ENCODE peak calls at places on chromosome 17, in ten cellular contexts. F, N, D, H, M, C, R, E, V and B are unnamed samples.

GRCh38 chr17:28871056-28871579 is 16.3 kb downstream of the ERAL1 start:
- DNase-seq in H (no peak), N (no peak), E (no peak), V (no peak), C (no peak), R (no peak), D (no peak), M (no peak), F (no peak), B (no peak)

GRCh38 chr17:29225388-29225787 is 21.3 kb upstream of the CRYBA1 start:
- DNase-seq in N (no peak), M (no peak), H (no peak), C (no peak), E (peak), V (no peak), D (no peak), R (no peak), F (no peak), B (no peak)

GRCh38 chr17:82603981-82604448 is 44.2 kb downstream of the WDR45B start:
- DNase-seq in M (no peak), R (no peak), V (no peak), C (peak), D (no peak), N (peak), H (no peak), E (peak), F (no peak), B (no peak)

GRCh38 chr17:63029520-63029919 is 63.5 kb downstream of the TANC2 start:
- DNase-seq in V (no peak), R (no peak), C (peak), F (peak), D (no peak), H (peak), N (no peak), M (no peak), E (peak), B (peak)

GRCh38 chr17:66737524-66737923 is 97.4 kb upstream of the CACNG5 start:
- DNase-seq in V (peak), R (no peak), E (peak), M (peak), C (peak), H (no peak), N (no peak), F (no peak), D (peak), B (no peak)

GRCh38 chr17:71828182-71828596 is 292.6 kb upstream of the SOX9 start:
- DNase-seq in E (peak), M (peak), F (no peak), D (peak), R (no peak), H (no peak), V (peak), N (peak), C (peak), B (peak)

GRCh38 chr17:64129765-64130558 is at the start of gene ERN1:
- DNase-seq in N (peak), C (peak), M (peak), H (peak), D (peak), F (peak), E (peak), R (peak), V (peak), B (peak)

GRCh38 chr17:2798188-2798587 is 1.9 kb downstream of the RAP1GAP2 start:
- DNase-seq in F (no peak), M (no peak), D (no peak), N (no peak), C (no peak), R (no peak), V (no peak), E (no peak), H (no peak), B (no peak)

GRCh38 chr17:31627960-31628359 is 231.1 kb downstream of the COPRS start:
- DNase-seq in D (no peak), V (no peak), R (no peak), M (no peak), E (peak), H (peak), C (peak), N (no peak), F (no peak), B (peak)

GRCh38 chr17:64775701-64776570 is 113.8 kb upstream of the SMURF2 start:
- DNase-seq in E (no peak), N (no peak), F (no peak), C (no peak), D (no peak), V (no peak), H (no peak), M (no peak), R (no peak), B (no peak)

GRCh38 chr17:65022751-65023421 is 33.7 kb downstream of the GNA13 start:
- DNase-seq in E (peak), V (no peak), H (peak), D (no peak), N (no peak), F (no peak), M (no peak), R (peak), C (peak), B (peak)

GRCh38 chr17:79760197-79760906 is 17.6 kb upstream of the CBX2 start:
- DNase-seq in H (no peak), E (no peak), F (no peak), V (no peak), C (no peak), N (no peak), M (no peak), R (no peak), D (no peak), B (no peak)

GRCh38 chr17:1750628-1751027 is 8.0 kb downstream of the SERPINF2 start:
- DNase-seq in M (no peak), E (no peak), C (no peak), N (no peak), D (no peak), H (no peak), R (no peak), F (no peak), V (no peak), B (no peak)

DNA sequence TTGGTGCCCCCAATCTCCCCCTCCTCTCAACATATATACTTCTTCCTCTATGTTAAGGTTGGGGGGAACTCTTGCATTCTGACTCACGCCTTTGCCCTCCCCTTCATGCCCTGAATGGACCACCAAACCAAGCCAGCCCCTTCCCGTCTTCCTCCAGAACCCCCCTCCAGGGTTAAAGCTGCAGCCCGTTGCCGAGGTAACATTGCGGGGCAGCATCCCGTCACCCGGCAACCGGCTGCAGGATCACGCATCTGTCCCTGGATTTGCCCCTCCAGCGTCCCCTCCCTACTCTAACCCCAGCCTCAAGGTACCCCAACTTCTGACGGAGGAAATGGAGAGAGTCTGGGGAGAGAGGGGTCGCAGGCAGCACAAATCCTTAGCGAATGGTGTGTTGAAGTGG is 612 bp upstream of the NLGN2 start:
- DNase-seq in V (no peak), F (no peak), R (no peak), D (no peak), N (no peak), H (no peak), M (no peak), E (no peak), C (no peak), B (no peak)
- H3K4me2 ChIP-seq in V (no peak), F (no peak), R (no peak), D (peak), N (peak), H (no peak), M (peak), E (no peak), C (no peak), B (no peak)

DNA sequence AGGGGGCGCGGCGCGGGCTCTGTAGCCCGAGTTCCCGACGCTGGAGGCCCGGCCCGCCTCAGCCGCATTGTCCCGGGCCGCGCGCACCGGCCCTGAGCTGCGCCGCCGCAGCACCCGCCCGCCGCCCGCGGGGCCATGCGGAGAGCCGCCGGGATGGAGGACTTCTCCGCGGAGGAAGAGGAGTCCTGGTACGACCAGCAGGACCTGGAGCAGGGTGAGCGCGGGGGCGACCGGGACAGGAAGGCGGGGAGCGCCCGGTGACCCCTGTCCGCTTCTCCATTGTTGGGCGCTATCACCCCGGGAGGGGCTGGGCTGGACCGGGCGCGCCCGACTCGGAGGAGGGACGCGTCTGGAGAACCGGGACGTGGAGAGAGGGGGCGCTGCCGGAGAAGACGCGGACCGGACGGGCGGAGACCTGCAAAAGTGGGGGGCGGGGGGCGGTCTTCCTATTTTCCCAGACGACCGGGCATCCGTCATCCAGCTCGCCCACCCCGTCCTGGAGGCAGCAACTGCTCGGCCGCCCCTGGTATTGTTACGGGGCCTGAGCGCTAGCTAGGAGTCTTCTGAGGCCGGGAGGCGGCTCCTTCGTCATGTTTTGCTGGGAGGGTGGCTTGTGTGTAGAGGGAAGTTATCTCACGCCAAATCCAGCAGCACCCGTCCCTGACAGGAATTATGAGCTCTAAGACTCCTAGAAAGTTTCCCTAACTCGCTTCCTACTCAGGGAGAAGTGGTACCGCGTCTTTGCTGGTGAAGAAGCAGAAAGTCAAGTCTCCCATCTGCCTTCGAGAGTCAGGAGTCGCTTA is 678 bp downstream of the CDR2L start:
- DNase-seq in V (peak), C (peak), R (no peak), M (peak), E (peak), N (peak), D (no peak), H (peak), F (peak), B (peak)
- TF ChIP-seq CTCF in V (peak), C (peak), R (peak), M (peak), E (peak), N (peak), D (peak), H (peak), F (no peak), B (peak)

DNA sequence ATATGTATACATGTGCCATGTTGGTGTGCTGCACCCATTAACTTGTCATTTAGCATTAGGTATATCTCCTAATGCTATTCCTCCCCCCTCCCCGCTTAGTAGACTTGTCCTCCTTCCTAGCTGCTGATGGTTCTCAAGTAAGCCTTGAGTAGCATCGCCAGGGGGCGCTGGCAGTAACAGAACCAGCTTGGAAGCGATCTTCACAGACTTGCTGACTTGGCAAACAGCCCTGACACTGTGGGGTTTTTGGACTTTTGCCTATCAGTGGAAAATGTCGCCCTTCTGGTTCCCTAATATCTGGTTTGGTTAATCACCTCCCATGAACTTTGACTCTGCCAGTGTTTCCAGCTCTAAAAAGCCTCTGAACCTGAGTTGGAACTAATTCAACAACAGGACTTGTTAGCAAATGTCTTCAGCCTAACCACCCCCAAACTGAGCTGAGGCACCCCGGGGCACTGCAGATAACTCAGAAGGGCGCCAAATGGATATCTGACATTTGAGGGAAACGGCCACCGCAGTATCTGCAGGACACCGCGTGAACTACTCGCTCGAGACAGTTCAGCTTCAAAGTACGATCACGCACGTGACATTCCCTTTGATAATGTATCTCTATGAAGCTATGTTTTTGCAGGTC is 15.4 kb upstream of the SPATA32 start:
- DNase-seq in D (peak), R (peak), N (peak), C (peak), E (peak), M (peak), H (peak), F (peak), V (peak), B (peak)
- H3K4me2 ChIP-seq in D (no peak), R (peak), N (no peak), C (no peak), E (no peak), M (no peak), H (peak), F (peak), V (no peak), B (no peak)

GRCh38 chr17:45720386-45720785 is 63.7 kb upstream of the CRHR1 start:
- DNase-seq in D (no peak), E (no peak), M (no peak), N (no peak), C (no peak), F (no peak), R (no peak), H (no peak), V (no peak), B (no peak)

GRCh38 chr17:45718791-45719190 is 65.3 kb upstream of the CRHR1 start:
- DNase-seq in F (no peak), C (no peak), D (no peak), M (no peak), R (no peak), N (no peak), E (no peak), V (no peak), H (peak), B (no peak)

GRCh38 chr17:45719335-45720071 is 64.6 kb upstream of the CRHR1 start:
- DNase-seq in F (peak), R (peak), C (peak), E (peak), V (peak), D (no peak), N (no peak), M (peak), H (peak), B (peak)

GRCh38 chr17:45722161-45722560 is 62.0 kb upstream of the CRHR1 start:
- DNase-seq in N (peak), D (no peak), M (peak), C (peak), R (peak), F (peak), E (peak), V (peak), H (peak), B (no peak)
- TF ChIP-seq CTCF in N (peak), D (peak), M (peak), C (no peak), R (peak), F (peak), E (peak), V (peak), H (peak), B (no peak)

DNA sequence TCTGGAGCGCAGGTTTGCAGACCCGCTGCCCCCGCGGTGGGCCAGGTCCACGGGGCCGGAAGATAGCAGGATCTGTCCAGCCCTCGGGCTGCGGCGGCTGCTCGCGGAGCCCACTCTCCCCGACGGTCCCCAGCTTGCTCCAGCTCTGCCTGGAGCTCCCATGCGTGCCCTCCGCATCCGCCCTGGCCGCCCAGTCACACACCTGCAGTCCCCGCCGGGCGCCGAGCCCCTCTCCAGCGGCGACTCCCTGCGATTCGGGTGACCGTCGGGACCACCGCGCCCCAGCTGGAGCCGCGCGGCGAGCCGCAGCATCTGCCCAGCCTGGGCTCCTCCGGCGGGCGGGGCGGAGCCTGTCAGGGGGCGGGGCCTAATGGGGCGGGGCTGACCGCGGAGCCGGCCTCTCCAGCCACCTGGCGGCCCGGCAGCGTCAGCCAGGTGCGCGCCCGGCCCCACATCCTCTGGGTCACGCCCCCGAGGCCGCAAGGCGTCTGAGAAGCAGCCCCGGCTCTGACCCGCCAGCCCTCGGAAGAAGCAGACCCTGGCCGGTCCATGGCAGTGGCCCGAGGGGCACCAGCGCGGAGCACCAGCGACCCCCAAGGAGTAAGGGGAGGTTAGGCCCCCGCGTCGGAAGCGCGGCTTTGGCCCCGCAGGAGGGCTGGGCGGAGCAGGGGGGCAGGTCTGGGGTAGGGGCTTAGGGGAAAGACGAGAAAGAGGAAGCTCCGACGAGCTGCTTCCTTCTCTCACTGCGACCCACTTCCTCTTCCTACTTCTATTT is at the start of gene PIK3R5:
- DNase-seq in D (peak), V (peak), F (no peak), E (no peak), N (peak), H (no peak), R (no peak), M (peak), C (no peak), B (peak)
- H3K4me2 ChIP-seq in D (peak), V (peak), F (no peak), E (no peak), N (no peak), H (no peak), R (no peak), M (peak), C (no peak), B (peak)

DNA sequence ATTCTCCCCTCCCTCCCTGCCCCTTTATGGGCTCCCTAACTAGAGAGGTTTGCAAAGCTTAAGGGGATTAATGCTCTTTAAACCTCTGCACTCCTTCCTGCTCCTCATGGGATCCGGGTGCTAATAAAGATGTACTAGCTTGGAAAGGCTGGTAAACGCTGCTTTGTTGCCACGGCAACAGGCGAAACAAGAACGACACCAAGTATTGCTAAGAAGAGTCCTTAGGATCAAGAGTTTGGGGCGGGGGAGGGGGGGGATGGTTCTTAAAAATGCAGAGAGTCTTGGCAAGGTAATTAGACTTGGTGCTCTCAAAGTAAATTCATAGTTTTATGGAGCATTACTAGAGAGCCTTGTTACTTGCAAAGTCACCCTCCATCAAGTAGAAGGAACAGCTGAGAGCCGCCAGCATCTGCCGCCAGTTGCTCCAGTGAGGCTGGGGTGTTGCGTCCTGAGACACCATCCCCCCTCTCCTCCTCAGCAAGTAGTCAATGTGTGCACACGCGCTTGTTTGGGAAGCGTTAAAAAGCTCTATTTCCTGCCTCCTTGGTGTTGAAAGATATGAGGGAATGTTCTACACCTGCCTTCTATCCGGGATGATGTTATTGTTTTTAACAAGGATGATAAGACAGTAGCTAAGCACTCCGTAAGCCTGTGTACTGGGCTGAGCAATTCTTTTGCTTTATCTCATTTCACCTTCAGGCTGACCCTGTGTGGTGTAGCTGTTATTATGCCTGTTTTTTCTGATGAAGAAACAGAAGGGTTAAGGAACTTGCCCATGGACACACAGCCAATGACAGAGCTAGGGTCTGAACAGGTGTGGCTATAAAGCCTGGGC is 190.9 kb downstream of the CCDC182 start:
- DNase-seq in V (peak), E (peak), F (peak), M (peak), N (peak), R (no peak), D (no peak), H (no peak), C (peak), B (no peak)
- TF ChIP-seq CTCF in V (no peak), E (no peak), F (no peak), M (no peak), N (no peak), R (no peak), D (no peak), H (no peak), C (no peak), B (no peak)

DNA sequence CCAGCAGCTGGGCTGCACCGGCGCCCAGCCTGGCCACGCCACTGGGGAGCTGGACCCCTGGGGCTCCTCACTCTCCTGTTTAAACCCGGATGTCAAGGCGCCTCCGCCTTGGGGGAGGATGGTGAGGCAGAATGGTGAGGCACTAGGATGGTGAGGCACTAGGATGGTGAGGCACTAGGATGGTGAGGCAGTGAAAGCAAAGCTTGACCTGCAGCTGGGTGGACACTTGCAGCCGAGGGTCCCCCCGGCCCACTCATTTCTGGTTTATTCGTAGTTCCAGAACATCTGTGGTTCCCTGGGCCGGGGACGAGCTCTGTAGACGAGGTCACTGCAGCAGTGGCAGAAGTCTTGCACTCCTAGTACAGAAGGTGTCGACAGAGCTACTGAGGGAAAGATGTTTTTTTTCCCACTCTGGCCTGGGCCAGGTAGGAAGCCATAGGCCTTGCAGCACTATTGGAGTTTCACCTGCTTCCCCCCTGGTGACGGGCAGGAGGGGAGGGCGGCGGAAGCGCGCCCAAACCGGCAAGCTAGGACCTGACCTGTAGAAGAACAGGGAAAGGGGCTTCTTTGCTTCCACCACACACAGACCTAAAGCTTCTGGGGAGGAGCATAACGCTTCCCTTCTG is 1.1 kb upstream of the HNF1B start:
- DNase-seq in M (no peak), R (no peak), V (no peak), F (no peak), E (no peak), H (no peak), N (no peak), D (no peak), C (no peak), B (no peak)
- H3K4me2 ChIP-seq in M (peak), R (no peak), V (peak), F (peak), E (no peak), H (peak), N (no peak), D (peak), C (no peak), B (no peak)